ENCODE peak calls at places on chromosome X, in ten cellular contexts. Y is lower lobe of right lung, F is GM20000, M is spleen, T is tibial nerve, V is GM10248, K is heart left ventricle, C is lower leg skin, P is choroid plexus epithelial cell, W is right lobe of liver. R is an unnamed sample.

GRCh38 chrX:112820364-112821308 is 20.0 kb downstream of the AMOT start:
- DNase-seq in Y (no peak), F (no peak), M (no peak), T (no peak), V (no peak), K (no peak), C (no peak), P (no peak), W (no peak), R (no peak)

GRCh38 chrX:24858004-24858746 is 157.6 kb downstream of the ARX start:
- DNase-seq in Y (no peak), F (no peak), M (no peak), T (no peak), V (no peak), K (no peak), C (no peak), P (peak), W (no peak), R (no peak)

GRCh38 chrX:97399400-97399799 is 515.7 kb downstream of the RPA4 start:
- DNase-seq in Y (no peak), F (peak), M (no peak), T (no peak), V (peak), K (no peak), C (no peak), P (peak), W (no peak), R (no peak)

GRCh38 chrX:155899366-155899765 is 18.2 kb downstream of the VAMP7 start:
- DNase-seq in Y (no peak), F (no peak), M (no peak), T (no peak), V (no peak), K (no peak), C (no peak), P (no peak), W (no peak), R (no peak)

GRCh38 chrX:49754238-49754857 is 58.6 kb upstream of the PAGE1 start:
- DNase-seq in Y (peak), F (peak), M (no peak), T (no peak), V (peak), K (peak), C (peak), P (peak), W (peak), R (no peak)

GRCh38 chrX:64202808-64203320 is 2.6 kb downstream of the AMER1 start:
- DNase-seq in Y (no peak), F (no peak), M (no peak), T (no peak), V (no peak), K (no peak), C (no peak), P (peak), W (no peak), R (no peak)

GRCh38 chrX:54484666-54485065 is 11.4 kb downstream of the FGD1 start:
- DNase-seq in Y (no peak), F (no peak), M (no peak), T (no peak), V (no peak), K (no peak), C (no peak), P (no peak), W (no peak), R (no peak)

GRCh38 chrX:64925480-64925879 is 50.8 kb downstream of the ZC4H2 start:
- DNase-seq in Y (no peak), F (no peak), M (no peak), T (no peak), V (no peak), K (no peak), C (no peak), P (no peak), W (no peak), R (no peak)

GRCh38 chrX:3939967-3940610 is 226.6 kb upstream of the PRKX start:
- DNase-seq in Y (no peak), F (peak), M (no peak), T (no peak), V (peak), K (no peak), C (no peak), P (peak), W (no peak), R (no peak)

GRCh38 chrX:44432641-44433040 is 89.2 kb upstream of the EFHC2 start:
- DNase-seq in Y (no peak), F (no peak), M (no peak), T (no peak), V (no peak), K (peak), C (no peak), P (peak), W (no peak), R (no peak)

GRCh38 chrX:70171636-70172035 is 5.6 kb upstream of the DGAT2L6 start:
- DNase-seq in Y (no peak), F (no peak), M (no peak), T (no peak), V (no peak), K (no peak), C (no peak), P (no peak), W (no peak), R (no peak)

GRCh38 chrX:38879631-38880220 is 78.5 kb downstream of the MID1IP1 start:
- DNase-seq in Y (no peak), F (peak), M (peak), T (no peak), V (peak), K (peak), C (no peak), P (no peak), W (no peak), R (no peak)

GRCh38 chrX:102975016-102975415 is 37.9 kb downstream of the RAB40AL start:
- DNase-seq in Y (no peak), F (no peak), M (no peak), T (no peak), V (no peak), K (no peak), C (no peak), P (no peak), W (no peak), R (no peak)

DNA sequence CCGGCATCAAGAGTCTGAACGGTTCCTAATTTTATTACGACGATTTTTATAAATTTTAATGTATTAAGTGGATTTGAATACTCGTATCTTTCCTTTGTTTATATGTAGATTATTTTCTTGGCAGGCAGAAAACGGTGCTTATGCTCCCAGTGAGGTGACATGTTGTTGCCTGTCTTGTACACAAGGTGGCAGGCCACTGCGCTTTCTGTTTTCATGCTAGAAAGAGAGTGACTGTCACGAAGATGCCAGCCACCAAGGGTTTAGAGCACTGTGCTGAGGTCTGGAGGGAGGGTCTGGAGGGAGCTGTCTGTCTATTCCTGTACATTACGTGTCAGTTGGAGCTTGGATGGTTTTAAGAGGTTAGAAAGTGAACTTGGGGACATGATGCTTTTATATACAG is 87.7 kb downstream of the SHROOM2 start:
- DNase-seq in Y (peak), F (peak), M (no peak), T (no peak), V (peak), K (no peak), C (peak), P (peak), W (no peak), R (no peak)
- TF ChIP-seq CTCF in Y (peak), F (peak), M (peak), T (peak), V (peak), K (peak), C (no peak), P (peak), W (peak), R (peak)

GRCh38 chrX:20266810-20267598 is at the start of gene RPS6KA3:
- DNase-seq in Y (peak), F (peak), M (peak), T (peak), V (peak), K (peak), C (peak), P (peak), W (peak), R (peak)
- TF ChIP-seq CTCF in Y (no peak), F (no peak), M (no peak), T (no peak), V (no peak), K (no peak), C (no peak), P (no peak), W (no peak), R (no peak)

GRCh38 chrX:143669395-143669794 is 33.5 kb upstream of the SLITRK4 start:
- DNase-seq in Y (no peak), F (no peak), M (no peak), T (no peak), V (no peak), K (no peak), C (no peak), P (no peak), W (no peak), R (no peak)
- TF ChIP-seq CTCF in Y (no peak), F (no peak), M (no peak), T (no peak), V (no peak), K (no peak), C (no peak), P (no peak), W (peak), R (peak)

GRCh38 chrX:45807572-45808425 is 607.1 kb upstream of the DIPK2B start:
- DNase-seq in Y (no peak), F (no peak), M (no peak), T (no peak), V (no peak), K (no peak), C (no peak), P (peak), W (no peak), R (no peak)
- TF ChIP-seq CTCF in Y (no peak), F (no peak), M (no peak), T (no peak), V (no peak), K (no peak), C (no peak), P (no peak), W (no peak), R (no peak)

R was measured in chondrocyte.